ENCODE peak calls at places on chromosome 6, in four cellular contexts. E is fibroblast of pulmonary artery, P is cardiac fibroblast, C is GM12864. J is an unnamed sample.

GRCh38 chr6:14877758-14878157 is 368.1 kb upstream of the JARID2 start:
- DNase-seq in E (peak), P (no peak), C (no peak), J (no peak)

GRCh38 chr6:116287668-116288282 is 8.0 kb upstream of the TSPYL1 start:
- DNase-seq in E (peak), P (peak), C (no peak), J (no peak)

GRCh38 chr6:151847064-151847463 is 39.6 kb downstream of the ESR1 start:
- DNase-seq in E (peak), P (peak), C (no peak), J (no peak)

GRCh38 chr6:18245642-18246041 is 18.7 kb downstream of the DEK start:
- DNase-seq in E (no peak), P (no peak), C (no peak), J (peak)

GRCh38 chr6:13331516-13332348 is 3.4 kb upstream of the TBC1D7 start:
- DNase-seq in E (peak), P (peak), C (no peak), J (peak)

GRCh38 chr6:129490551-129491245 is 219.3 kb downstream of the ARHGAP18 start:
- DNase-seq in E (peak), P (peak), C (peak), J (peak)

GRCh38 chr6:159945801-159946392 is 23.0 kb upstream of the IGF2R start:
- DNase-seq in E (no peak), P (no peak), C (no peak), J (no peak)

GRCh38 chr6:108437821-108438220 is 122.9 kb upstream of the FOXO3 start:
- DNase-seq in E (no peak), P (no peak), C (no peak), J (no peak)

GRCh38 chr6:1024161-1024560 is 287.7 kb upstream of the FOXQ1 start:
- DNase-seq in E (no peak), P (no peak), C (no peak), J (no peak)

GRCh38 chr6:150765457-150765764 is 100.1 kb upstream of the MTHFD1L start:
- DNase-seq in E (no peak), P (no peak), C (peak), J (peak)

GRCh38 chr6:10721850-10722569 is 860 bp upstream of the TMEM14C start:
- DNase-seq in E (no peak), P (no peak), C (no peak), J (no peak)

GRCh38 chr6:63806573-63806913 is 170.9 kb downstream of the PHF3 start:
- DNase-seq in E (no peak), P (no peak), C (no peak), J (no peak)

GRCh38 chr6:63807056-63807455 is 171.5 kb downstream of the PHF3 start:
- DNase-seq in E (peak), P (peak), C (no peak), J (no peak)

GRCh38 chr6:63805345-63805744 is 169.7 kb downstream of the PHF3 start:
- DNase-seq in E (no peak), P (no peak), C (no peak), J (no peak)

GRCh38 chr6:63804381-63804956 is 168.9 kb downstream of the PHF3 start:
- DNase-seq in E (peak), P (peak), C (no peak), J (no peak)

DNA sequence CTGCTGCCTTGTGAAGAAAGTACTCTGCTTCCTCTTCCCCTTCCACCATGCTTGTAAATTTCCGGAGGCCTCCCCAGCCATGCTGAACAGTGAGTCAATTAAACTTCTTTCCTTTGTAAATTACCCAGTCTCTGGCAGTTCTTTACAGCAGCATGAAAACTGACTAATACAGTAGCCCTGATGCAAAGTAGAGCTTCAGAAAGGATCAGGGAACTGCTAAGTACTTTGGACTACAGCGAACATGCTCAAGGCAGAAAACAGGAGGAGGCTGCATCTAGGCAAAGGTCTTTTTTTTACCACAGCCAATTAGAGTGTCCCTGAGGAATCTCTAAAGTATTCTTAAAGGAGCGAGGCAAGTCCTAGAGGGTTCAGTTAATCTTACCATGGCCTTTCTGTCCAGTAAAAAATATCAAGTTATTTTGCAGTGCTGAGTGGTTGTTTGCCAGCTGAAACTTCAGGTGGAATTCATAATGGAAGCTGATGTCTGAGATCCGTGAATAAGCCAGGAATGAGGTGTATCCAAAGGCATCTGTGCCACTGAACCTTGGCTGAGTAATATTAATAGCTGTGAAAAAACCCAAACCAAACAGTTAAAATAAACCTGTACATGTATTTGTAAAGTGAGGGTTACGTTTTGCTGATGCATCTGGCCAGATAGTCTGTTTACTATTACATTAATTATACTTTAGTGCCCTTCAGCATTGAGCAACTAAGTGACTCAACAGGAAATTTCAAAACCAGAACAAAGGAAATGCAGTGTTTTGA is 170.4 kb downstream of the PHF3 start:
- DNase-seq in E (peak), P (peak), C (no peak), J (no peak)
- H3K4me3 ChIP-seq in E (peak), P (no peak), C (no peak), J (no peak)

DNA sequence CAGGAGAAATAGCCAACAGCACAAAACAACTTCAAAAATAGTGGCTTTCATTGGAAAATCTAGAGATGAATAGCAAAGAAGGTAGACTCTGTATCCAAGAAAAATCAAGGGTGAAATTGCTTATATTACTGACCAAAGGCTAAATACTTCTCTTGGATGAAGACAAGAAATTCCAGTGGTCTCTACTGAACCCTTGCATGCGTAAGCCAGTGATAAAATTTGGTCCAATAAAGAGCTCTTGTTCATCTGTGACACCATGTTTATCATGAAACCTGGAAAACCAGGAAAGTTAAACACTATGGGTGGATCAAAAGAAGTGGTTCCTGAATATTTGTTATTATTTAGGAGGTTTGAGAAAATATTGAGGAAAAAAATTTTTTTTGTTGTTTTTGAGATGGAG is 25.6 kb upstream of the SASH1 start:
- DNase-seq in E (no peak), P (no peak), C (no peak), J (no peak)
- H3K4me3 ChIP-seq in E (no peak), P (no peak), C (no peak), J (no peak)

DNA sequence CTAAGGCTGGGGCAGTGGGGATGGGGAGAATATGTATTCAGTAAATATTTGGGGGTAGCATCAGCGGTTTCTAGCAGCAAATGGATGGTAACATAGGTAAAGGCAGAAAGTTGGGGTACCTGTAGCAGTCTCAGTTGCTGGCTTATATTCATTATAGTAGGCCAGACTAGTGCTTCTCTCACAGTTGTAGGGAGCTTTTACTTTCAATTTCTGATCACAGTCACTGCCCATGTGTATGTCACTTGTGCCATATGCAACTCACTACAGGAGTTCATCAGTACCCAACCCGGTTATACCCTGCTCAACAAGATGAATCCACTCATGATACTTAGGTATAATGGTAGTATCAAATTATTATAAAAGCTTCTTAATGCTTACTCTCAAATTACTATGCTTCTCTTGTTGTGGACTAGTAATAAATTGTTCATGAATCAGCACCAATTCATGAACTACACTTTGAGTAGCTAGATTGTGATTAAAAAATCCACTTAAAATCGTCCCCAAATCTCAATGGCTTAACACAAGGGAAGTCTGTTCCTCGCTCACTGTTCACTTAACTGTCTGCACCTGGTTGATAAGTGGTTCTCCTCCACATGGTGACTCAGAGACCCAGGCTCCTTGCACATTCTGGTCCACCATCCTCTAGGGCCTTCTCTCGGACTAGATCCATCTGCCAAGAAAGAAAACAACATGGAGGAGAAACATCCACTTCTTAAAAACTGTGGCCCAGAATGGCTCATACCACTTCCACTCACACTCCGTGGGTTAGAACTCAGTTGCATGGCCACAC is 31.3 kb upstream of the MYLIP start:
- DNase-seq in E (no peak), P (no peak), C (peak), J (no peak)
- H3K4me3 ChIP-seq in E (no peak), P (no peak), C (no peak), J (no peak)

DNA sequence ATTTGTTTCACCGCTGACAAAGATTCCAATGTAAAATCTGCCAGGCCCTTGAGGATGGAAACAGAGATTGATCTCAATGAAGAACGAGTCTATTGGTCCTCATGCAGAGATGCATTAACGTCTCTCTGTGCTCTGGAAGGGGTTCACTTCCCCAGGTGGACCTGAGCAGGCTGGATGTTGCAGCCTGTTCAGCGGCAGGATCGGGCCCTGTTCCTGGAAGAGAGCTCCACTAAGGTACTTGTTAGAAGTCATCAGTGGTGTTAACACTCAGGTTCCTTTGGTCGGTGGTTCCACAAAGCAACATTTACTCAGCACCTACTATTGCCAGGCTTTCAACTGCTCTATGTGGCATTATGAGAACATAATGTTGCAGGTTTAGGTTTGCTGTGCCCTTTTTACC is 107.5 kb downstream of the TCP11 start:
- DNase-seq in E (no peak), P (no peak), C (no peak), J (no peak)
- H3K4me3 ChIP-seq in E (no peak), P (no peak), C (no peak), J (no peak)

GRCh38 chr6:89352329-89353117 is at the start of gene UBE2J1:
- DNase-seq in E (peak), P (peak), C (no peak), J (peak)
- H3K4me3 ChIP-seq in E (peak), P (peak), C (peak), J (peak)

GRCh38 chr6:30543824-30544223 is 12.5 kb downstream of the GNL1 start:
- DNase-seq in E (no peak), P (no peak), C (no peak), J (no peak)
- H3K4me3 ChIP-seq in E (no peak), P (no peak), C (no peak), J (no peak)

GRCh38 chr6:113860165-113860955 is 3.2 kb downstream of the MARCKS start:
- DNase-seq in E (peak), P (peak), C (no peak), J (no peak)
- H3K4me3 ChIP-seq in E (peak), P (peak), C (peak), J (no peak)